ENCODE peak calls at places on chromosome 22, in eight cellular contexts. U is adipocyte, Y is brain microvascular endothelial cell, D is right lobe of liver, R is tibial artery, X is adrenal gland, K is RWPE2, I is ovary. Z is an unnamed sample.

GRCh38 chr22:46774456-46775363 is 12.3 kb downstream of the TBC1D22A start:
- DNase-seq in U (no peak), Y (no peak), D (no peak), R (no peak), X (no peak), K (no peak), I (no peak), Z (no peak)

GRCh38 chr22:43110927-43111623 is 525 bp downstream of the BIK start:
- DNase-seq in U (peak; percentile 21), Y (no peak), D (peak; percentile 58), R (no peak), X (no peak), K (no peak), I (no peak), Z (no peak)

GRCh38 chr22:40603088-40603605 is 33.4 kb downstream of the MRTFA start:
- DNase-seq in U (peak; percentile 81), Y (peak; percentile 55), D (no peak), R (no peak), X (peak; percentile 39), K (no peak), I (no peak), Z (peak; percentile 73)

GRCh38 chr22:33274214-33274828 is 216.1 kb upstream of the SYN3 start:
- DNase-seq in U (peak; percentile 7), Y (no peak), D (no peak), R (peak; percentile 32), X (peak; percentile 40), K (no peak), I (no peak), Z (no peak)

GRCh38 chr22:27883656-27884350 is 35.3 kb downstream of the PITPNB start:
- DNase-seq in U (no peak), Y (no peak), D (no peak), R (no peak), X (no peak), K (no peak), I (no peak), Z (peak; percentile 37)

GRCh38 chr22:50282361-50283144 is 12.4 kb upstream of the MAPK11 start:
- DNase-seq in U (peak; percentile 53), Y (peak; percentile 66), D (no peak), R (no peak), X (peak; percentile 90), K (peak; percentile 96), I (no peak), Z (peak; percentile 93)

GRCh38 chr22:49582171-49582570 is 245.5 kb downstream of the BRD1 start:
- DNase-seq in U (no peak), Y (no peak), D (no peak), R (no peak), X (no peak), K (no peak), I (no peak), Z (no peak)

GRCh38 chr22:24697671-24698082 is 76.8 kb downstream of the PIWIL3 start:
- DNase-seq in U (no peak), Y (no peak), D (peak; percentile 45), R (peak; percentile 69), X (no peak), K (no peak), I (no peak), Z (peak; percentile 18)

GRCh38 chr22:25365491-25366261 is 146.2 kb downstream of the CRYBB2 start:
- DNase-seq in U (no peak), Y (no peak), D (no peak), R (peak; percentile 11), X (no peak), K (peak; percentile 43), I (no peak), Z (no peak)

GRCh38 chr22:27262371-27262770 is 539.2 kb downstream of the MN1 start:
- DNase-seq in U (no peak), Y (no peak), D (no peak), R (no peak), X (no peak), K (no peak), I (no peak), Z (no peak)

DNA sequence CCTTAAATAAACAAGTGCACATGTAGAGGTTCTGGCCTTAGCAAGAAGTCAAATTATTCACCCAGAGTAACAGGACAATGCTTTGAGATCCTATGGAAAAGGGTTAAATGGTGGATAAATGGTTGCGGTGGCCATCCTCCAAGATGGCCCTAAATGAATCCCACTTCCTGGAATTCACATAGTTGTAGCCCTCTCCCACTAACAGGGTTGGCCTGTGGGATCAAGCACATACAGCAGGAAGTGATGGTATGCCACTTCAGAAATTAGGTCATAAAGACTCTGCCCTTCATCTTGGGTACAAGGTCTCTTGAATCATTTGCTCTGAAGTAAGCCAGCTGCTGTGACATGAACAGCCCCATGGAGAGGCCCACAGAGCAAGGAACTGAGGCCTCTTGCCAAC is 1.8 kb downstream of the ZNF280B start:
- DNase-seq in U (no peak), Y (no peak), D (no peak), R (no peak), X (no peak), K (no peak), I (no peak), Z (no peak)
- H3K36me3 ChIP-seq in U (no peaks in the 10 kb centered on the region), Y (peaks cover 3% of the 10 kb centered on the region), D (no peaks in the 10 kb centered on the region), R (no peaks in the 10 kb centered on the region), X (no peaks in the 10 kb centered on the region), K (peaks cover 18% of the 10 kb centered on the region), I (no peaks in the 10 kb centered on the region), Z (no peaks in the 10 kb centered on the region)

GRCh38 chr22:22045576-22046335 is 63.2 kb upstream of the TOP3B start:
- DNase-seq in U (no peak), Y (no peak), D (no peak), R (no peak), X (no peak), K (no peak), I (no peak), Z (no peak)
- H3K4me3 ChIP-seq in U (no peak overlapping the region), Y (no peak overlapping the region), D (no peak overlapping the region), R (no peak overlapping the region), X (no peak overlapping the region), K (no peak overlapping the region), I (no peak overlapping the region), Z (no peak overlapping the region)

GRCh38 chr22:48485144-48486135 is 1342.2 kb downstream of the BRD1 start:
- DNase-seq in U (no peak), Y (no peak), D (peak; percentile 43), R (no peak), X (no peak), K (no peak), I (no peak), Z (no peak)
- H3K27me3 ChIP-seq in U (peaks cover 35% of the 10 kb centered on the region), Y (peaks cover 18% of the 10 kb centered on the region), D (peaks cover 5% of the 10 kb centered on the region), R (no peaks in the 10 kb centered on the region), X (peaks cover 21% of the 10 kb centered on the region), K (peaks cover 15% of the 10 kb centered on the region), I (no peaks in the 10 kb centered on the region), Z (peaks cover 10% of the 10 kb centered on the region)

GRCh38 chr22:19331975-19332374 is 40.5 kb upstream of the CLTCL1 start:
- DNase-seq in U (no peak), Y (no peak), D (no peak), R (no peak), X (no peak), K (no peak), I (no peak), Z (no peak)
- H3K36me3 ChIP-seq in U (peaks cover 78% of the 10 kb centered on the region), Y (peaks cover 43% of the 10 kb centered on the region), D (peaks cover 32% of the 10 kb centered on the region), R (peaks cover 86% of the 10 kb centered on the region), X (peaks cover 37% of the 10 kb centered on the region), K (peaks cover 62% of the 10 kb centered on the region), I (peaks cover 2% of the 10 kb centered on the region), Z (peaks cover 11% of the 10 kb centered on the region)

DNA sequence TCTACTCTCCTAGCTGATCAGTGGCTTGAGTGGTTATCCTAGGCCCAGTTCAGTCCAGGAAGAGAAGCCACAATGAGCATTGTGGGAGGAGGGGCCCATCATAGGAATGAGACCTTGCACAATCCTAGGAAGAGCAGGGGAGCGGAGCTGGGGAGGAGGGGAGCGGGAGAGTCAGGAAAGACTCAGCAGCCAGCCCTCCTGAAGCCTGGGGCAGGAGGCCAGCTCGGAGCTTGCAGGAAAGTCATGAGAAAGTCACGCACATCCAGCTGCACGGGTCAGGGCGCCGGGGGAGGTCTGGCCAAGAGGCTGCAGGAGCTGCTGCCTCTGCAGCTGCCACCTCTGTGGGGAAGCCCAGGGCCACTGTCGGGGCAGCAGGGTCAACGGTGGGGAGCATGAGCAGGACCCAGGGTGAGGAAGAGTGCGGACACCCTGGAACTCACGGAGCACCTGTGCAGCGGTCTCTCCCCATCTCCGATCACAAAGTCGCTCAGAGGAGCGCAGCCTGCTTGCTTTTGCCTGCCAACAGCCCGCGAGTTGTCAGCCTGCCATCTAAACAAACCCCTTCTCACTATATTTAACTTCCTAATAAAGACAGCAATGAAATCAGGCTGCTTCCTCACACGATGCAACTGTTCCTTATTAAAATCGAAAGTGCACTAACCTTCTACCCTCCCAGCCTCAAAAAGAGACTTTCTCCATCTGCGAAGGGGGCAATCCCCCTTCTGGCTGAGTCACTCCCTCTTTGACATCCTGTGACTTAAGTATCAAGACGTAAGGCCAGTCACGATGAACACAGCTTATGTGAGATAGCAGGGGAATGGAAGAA is 52.8 kb upstream of the RTL6 start:
- DNase-seq in U (peak; percentile 87), Y (peak; percentile 82), D (peak; percentile 60), R (no peak), X (peak; percentile 44), K (peak; percentile 51), I (peak; percentile 85), Z (no peak)
- H3K4me3 ChIP-seq in U (peak overlapping the region; percentile 72), Y (peak overlapping the region; percentile 22), D (peak overlapping the region; percentile 10), R (no peak overlapping the region), X (no peak overlapping the region), K (peak overlapping the region; percentile 2), I (peak overlapping the region; percentile 36), Z (no peak overlapping the region)

GRCh38 chr22:36460202-36460601 is 21.2 kb downstream of the TXN2 start:
- DNase-seq in U (no peak), Y (no peak), D (no peak), R (no peak), X (no peak), K (no peak), I (no peak), Z (no peak)
- H3K27me3 ChIP-seq in U (no peaks in the 10 kb centered on the region), Y (no peaks in the 10 kb centered on the region), D (no peaks in the 10 kb centered on the region), R (no peaks in the 10 kb centered on the region), X (no peaks in the 10 kb centered on the region), K (no peaks in the 10 kb centered on the region), I (no peaks in the 10 kb centered on the region), Z (no peaks in the 10 kb centered on the region)

DNA sequence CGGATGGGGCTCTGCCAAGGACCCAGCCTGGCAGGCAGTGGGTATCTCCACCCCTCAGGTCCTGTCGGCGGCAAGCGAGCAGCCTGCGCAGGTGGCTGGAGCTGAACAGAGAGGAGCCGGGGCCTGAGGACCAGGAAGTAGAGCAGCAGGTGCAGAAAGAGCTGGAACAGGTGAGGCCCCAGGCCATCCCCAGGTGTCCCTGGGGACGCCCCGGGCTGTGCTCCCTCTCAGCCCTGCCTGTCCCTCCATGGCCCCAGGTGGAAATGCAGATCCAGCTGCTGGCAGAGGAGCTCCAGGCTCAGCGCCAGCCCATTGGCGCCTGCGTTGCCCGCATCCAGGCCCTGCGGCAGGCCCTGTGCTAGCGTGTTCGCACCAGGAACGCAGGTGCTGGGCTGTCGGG is 44.0 kb downstream of the PISD start:
- DNase-seq in U (no peak), Y (no peak), D (no peak), R (no peak), X (no peak), K (no peak), I (no peak), Z (no peak)
- H3K36me3 ChIP-seq in U (peaks cover 65% of the 10 kb centered on the region), Y (peaks cover 37% of the 10 kb centered on the region), D (peaks cover 16% of the 10 kb centered on the region), R (peaks cover 80% of the 10 kb centered on the region), X (peaks cover 60% of the 10 kb centered on the region), K (peaks cover 39% of the 10 kb centered on the region), I (no peaks in the 10 kb centered on the region), Z (peaks cover 34% of the 10 kb centered on the region)

GRCh38 chr22:36371920-36372319 is 15.8 kb downstream of the MYH9 start:
- DNase-seq in U (no peak), Y (no peak), D (no peak), R (no peak), X (no peak), K (no peak), I (no peak), Z (peak; percentile 23)
- H3K4me3 ChIP-seq in U (no peak overlapping the region), Y (no peak overlapping the region), D (no peak overlapping the region), R (no peak overlapping the region), X (no peak overlapping the region), K (no peak overlapping the region), I (no peak overlapping the region), Z (no peak overlapping the region)